ENCODE peak calls at places on chromosomes 1 and 21, in five cellular contexts. R is cardiac muscle cell, H is fibroblast of mammary gland, T is thoracic aorta, Q is fibroblast of the aortic adventitia. O is an unnamed sample.
A peak's percentile ranks its signal among the peaks of the same experiment; 100 is the strongest.

GRCh38 chr1:23727362-23727811 is 15.9 kb upstream of the ELOA start:
- DNase-seq in Q (peak; percentile 76), T (no peak), R (peak; percentile 97), H (peak; percentile 91), O (peak; percentile 93)

GRCh38 chr1:68808351-68808750 is 311.5 kb upstream of the DEPDC1 start:
- DNase-seq in Q (no peak), T (no peak), R (peak; percentile 3), H (no peak), O (peak; percentile 4)

GRCh38 chr1:202434059-202434458 is 85.6 kb downstream of the PPP1R12B start:
- DNase-seq in H (no peak), Q (no peak), T (no peak), R (no peak), O (no peak)

GRCh38 chr1:238647877-238648276 is 738.5 kb upstream of the CHRM3 start:
- DNase-seq in Q (peak; percentile 97), T (no peak), R (peak; percentile 98), H (peak; percentile 99), O (peak; percentile 100)

GRCh38 chr1:76136894-76137293 is 62.3 kb downstream of the ST6GALNAC3 start:
- DNase-seq in R (no peak), T (no peak), Q (no peak), H (no peak), O (no peak)

GRCh38 chr1:204584699-204585372 is 68.6 kb downstream of the MDM4 start:
- DNase-seq in T (no peak), H (no peak), R (no peak), Q (no peak), O (no peak)

GRCh38 chr1:216183007-216183406 is 240.2 kb downstream of the USH2A start:
- DNase-seq in Q (no peak), R (no peak), T (no peak), H (no peak), O (peak; percentile 39)

GRCh38 chr1:55071477-55071876 is 32.1 kb downstream of the PCSK9 start:
- DNase-seq in T (no peak), R (peak; percentile 73), H (peak; percentile 51), Q (peak; percentile 49), O (peak; percentile 86)

GRCh38 chr1:209723761-209724693 is 19.4 kb downstream of the HSD11B1 start:
- DNase-seq in R (no peak), H (peak; percentile 18), Q (peak; percentile 31), T (no peak), O (no peak)

GRCh38 chr1:7538033-7538432 is 233.1 kb upstream of the VAMP3 start:
- DNase-seq in T (no peak), Q (no peak), R (peak; percentile 20), H (peak; percentile 80), O (peak; percentile 69)

GRCh38 chr1:62395291-62395690 is 41.6 kb upstream of the USP1 start:
- DNase-seq in Q (no peak), T (no peak), R (no peak), H (no peak), O (no peak)

GRCh38 chr1:235878082-235878781 is 11.5 kb upstream of the LYST start:
- DNase-seq in H (no peak), R (no peak), T (no peak), Q (no peak), O (no peak)

GRCh38 chr21:22536511-22536910 is 1538.3 kb downstream of the NCAM2 start:
- DNase-seq in T (no peak), H (peak; percentile 0), R (peak; percentile 23), Q (no peak), O (peak; percentile 13)

GRCh38 chr1:105137543-105138444 is 1388.1 kb downstream of the AMY1C start:
- DNase-seq in R (no peak), Q (no peak), T (no peak), H (no peak), O (no peak)

GRCh38 chr1:226653311-226653921 is 85.7 kb downstream of the ITPKB start:
- DNase-seq in H (no peak), T (no peak), Q (no peak), R (no peak), O (no peak)

GRCh38 chr21:42627527-42628289 is 25.7 kb upstream of the PDE9A start:
- DNase-seq in Q (no peak), R (no peak), H (no peak), T (no peak), O (no peak)

DNA sequence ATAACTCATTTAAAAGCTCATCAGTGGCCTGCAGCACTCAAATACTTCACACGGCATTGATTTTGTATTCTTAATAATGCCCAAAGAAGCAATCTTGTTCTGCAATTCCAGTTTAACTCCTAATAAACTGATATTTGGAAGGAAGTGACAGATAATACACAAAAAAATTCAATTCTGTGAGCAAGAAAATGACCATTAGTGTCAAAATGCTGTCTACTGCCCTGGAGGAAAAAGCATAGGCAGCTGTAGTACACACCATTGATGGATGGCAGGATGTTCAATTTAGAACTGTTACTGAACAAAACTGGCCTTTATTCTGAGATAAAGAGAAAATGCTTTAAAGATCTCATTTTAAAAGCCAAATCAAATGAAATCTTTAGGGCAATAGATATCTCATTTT is 251.4 kb upstream of the FMN2 start:
- DNase-seq in H (no peak), T (no peak), R (no peak), Q (no peak), O (no peak)
- H3K4me3 ChIP-seq in H (no peak overlapping the region), T (no peak overlapping the region), R (no peak overlapping the region), Q (no peak overlapping the region), O (no peak overlapping the region)

GRCh38 chr1:39673215-39673614 is 1.3 kb upstream of the NT5C1A start:
- DNase-seq in H (no peak), T (no peak), Q (no peak), R (no peak), O (no peak)

GRCh38 chr1:39670689-39671088 is 1.2 kb downstream of the NT5C1A start:
- DNase-seq in R (no peak), T (no peak), Q (no peak), H (no peak), O (no peak)

GRCh38 chr1:39671793-39672550 is at the start of gene NT5C1A:
- DNase-seq in H (no peak), R (peak; percentile 33), T (no peak), Q (no peak), O (no peak)

GRCh38 chr1:39671433-39671792 is 494 bp downstream of the NT5C1A start:
- DNase-seq in H (no peak), R (no peak), T (no peak), Q (no peak), O (no peak)

GRCh38 chr1:39672551-39672947 is 642 bp upstream of the NT5C1A start:
- DNase-seq in H (no peak), Q (no peak), R (peak; percentile 35), T (no peak), O (no peak)
- H3K4me3 ChIP-seq in H (no peak overlapping the region), Q (no peak overlapping the region), R (peak overlapping the region; percentile 37), T (peak overlapping the region; percentile 73), O (peak overlapping the region; percentile 47)

GRCh38 chr21:38770660-38771059 is 35.1 kb upstream of the ETS2 start:
- DNase-seq in T (no peak), R (no peak), Q (no peak), H (no peak), O (no peak)

GRCh38 chr21:38765056-38765455 is 40.7 kb upstream of the ETS2 start:
- DNase-seq in H (peak; percentile 19), T (no peak), R (no peak), Q (no peak), O (no peak)

GRCh38 chr21:38769253-38769780 is 36.4 kb upstream of the ETS2 start:
- DNase-seq in H (peak; percentile 40), T (no peak), Q (peak; percentile 26), R (peak; percentile 25), O (peak; percentile 73)

GRCh38 chr21:38768385-38769071 is 37.2 kb upstream of the ETS2 start:
- DNase-seq in T (peak; percentile 37), H (peak; percentile 95), R (peak; percentile 79), Q (peak; percentile 95), O (peak; percentile 94)

DNA sequence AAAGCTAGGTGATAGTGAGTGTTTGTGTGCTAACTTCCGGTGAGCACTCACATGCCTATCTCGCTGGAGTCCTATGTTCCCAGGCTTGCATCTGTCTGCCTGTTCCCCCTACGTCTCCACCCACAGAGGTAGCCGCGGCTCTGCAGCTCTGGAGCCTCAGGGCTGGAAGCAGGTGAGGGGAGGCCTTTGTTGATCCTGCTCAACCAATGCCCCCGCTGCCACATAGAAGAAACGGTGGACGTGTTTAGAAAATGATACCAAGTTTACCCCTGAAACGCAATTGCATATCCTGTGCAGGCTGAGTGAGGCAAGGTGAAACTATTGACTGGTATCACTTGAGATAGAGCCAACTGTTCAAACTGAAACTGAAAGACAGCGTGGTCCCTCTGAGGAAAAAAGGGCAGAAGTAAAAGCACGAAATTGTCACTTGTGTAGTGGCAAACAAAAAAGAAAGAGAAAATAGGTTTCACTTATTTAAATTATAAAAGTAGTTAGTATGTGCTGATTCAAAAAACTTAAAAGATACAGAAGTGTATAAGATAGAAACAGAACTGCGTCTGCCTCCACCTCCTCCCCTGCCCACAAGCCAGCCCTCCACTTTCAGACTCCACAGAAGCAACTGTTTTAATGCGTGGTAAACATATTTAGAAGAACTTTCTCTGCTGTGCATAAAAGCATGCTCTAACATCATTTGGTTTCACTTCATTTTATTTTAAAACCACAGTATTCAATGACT is 38.6 kb upstream of the ETS2 start:
- DNase-seq in H (no peak), T (no peak), R (no peak), Q (no peak), O (no peak)
- H3K4me3 ChIP-seq in H (no peak overlapping the region), T (peak overlapping the region; percentile 47), R (no peak overlapping the region), Q (no peak overlapping the region), O (no peak overlapping the region)

GRCh38 chr1:103058393-103058792 is 49.9 kb downstream of the COL11A1 start:
- DNase-seq in T (no peak), R (no peak), H (no peak), Q (no peak), O (peak; percentile 49)
- H3K4me3 ChIP-seq in T (no peak overlapping the region), R (no peak overlapping the region), H (no peak overlapping the region), Q (no peak overlapping the region), O (no peak overlapping the region)

GRCh38 chr1:6419803-6420593 is at the start of gene HES2:
- DNase-seq in R (no peak), H (no peak), T (no peak), Q (no peak), O (no peak)
- H3K4me3 ChIP-seq in R (peak within 1 kb of the TSS; percentile 20), H (no peak within 1 kb of the TSS), T (peak within 1 kb of the TSS; percentile 67), Q (peak within 1 kb of the TSS; percentile 42), O (no peak within 1 kb of the TSS)

GRCh38 chr1:170682809-170683208 is 18.9 kb downstream of the PRRX1 start:
- DNase-seq in R (no peak), Q (no peak), T (no peak), H (no peak), O (no peak)

GRCh38 chr1:170678196-170678595 is 14.3 kb downstream of the PRRX1 start:
- DNase-seq in Q (peak; percentile 76), R (peak; percentile 35), T (no peak), H (peak; percentile 91), O (no peak)

GRCh38 chr1:170676628-170677027 is 12.7 kb downstream of the PRRX1 start:
- DNase-seq in Q (peak; percentile 80), T (no peak), R (peak; percentile 50), H (no peak), O (peak; percentile 67)

GRCh38 chr1:170682159-170682558 is 18.2 kb downstream of the PRRX1 start:
- DNase-seq in Q (no peak), H (no peak), R (no peak), T (no peak), O (no peak)

GRCh38 chr1:170680428-170680827 is 16.5 kb downstream of the PRRX1 start:
- DNase-seq in R (peak; percentile 90), H (peak; percentile 98), T (no peak), Q (peak; percentile 84), O (peak; percentile 56)
- H3K4me3 ChIP-seq in R (no peak overlapping the region), H (no peak overlapping the region), T (no peak overlapping the region), Q (no peak overlapping the region), O (no peak overlapping the region)

O was measured in choroid plexus epithelial cell.